ENCODE peak calls at places on chromosomes 6 and 20, in five cellular contexts. W is A549, X is stomach, V is K562, H is ovary. C is an unnamed sample.

GRCh38 chr6:125824946-125825786 is 34.4 kb downstream of the NCOA7 start:
- DNase-seq in H (no peak), W (no peak), V (no peak), X (no peak), C (no peak)

GRCh38 chr6:154319231-154319858 is 37.3 kb downstream of the IPCEF1 start:
- DNase-seq in X (no peak), H (no peak), V (no peak), W (no peak), C (no peak)

GRCh38 chr6:8392569-8392968 is 42.8 kb downstream of the SLC35B3 start:
- DNase-seq in W (peak), X (no peak), H (no peak), V (no peak), C (no peak)

GRCh38 chr6:115287467-115287866 is 773.2 kb downstream of the FRK start:
- DNase-seq in W (no peak), V (no peak), H (no peak), X (no peak), C (no peak)

GRCh38 chr6:80725156-80725930 is 618.9 kb downstream of the BCKDHB start:
- DNase-seq in H (no peak), V (no peak), X (no peak), W (no peak), C (no peak)

GRCh38 chr6:40391086-40391485 is 196.1 kb downstream of the LRFN2 start:
- DNase-seq in W (no peak), X (no peak), V (no peak), H (no peak), C (no peak)

GRCh38 chr6:150078788-150079187 is 9.9 kb upstream of the ULBP3 start:
- DNase-seq in X (no peak), W (no peak), H (no peak), V (peak), C (no peak)

GRCh38 chr20:62047666-62048345 is 17.9 kb downstream of the TAF4 start:
- DNase-seq in H (peak), V (no peak), W (no peak), X (no peak), C (no peak)

GRCh38 chr20:57480444-57481152 is 44.3 kb downstream of the CTCFL start:
- DNase-seq in X (no peak), H (no peak), V (no peak), W (no peak), C (no peak)

GRCh38 chr20:56328861-56329260 is 29.9 kb upstream of the FAM210B start:
- DNase-seq in X (no peak), H (no peak), V (no peak), W (peak), C (no peak)

GRCh38 chr20:4160761-4161305 is 145.5 kb upstream of the RNF24 start:
- DNase-seq in H (peak), W (no peak), X (no peak), V (no peak), C (peak)

GRCh38 chr6:50819527-50819905 is 845 bp downstream of the TFAP2B start:
- DNase-seq in X (no peak), W (no peak), H (no peak), V (no peak), C (no peak)

GRCh38 chr20:36866681-36867485 is 9.1 kb upstream of the TLDC2 start:
- DNase-seq in H (no peak), V (no peak), W (no peak), X (no peak), C (no peak)

GRCh38 chr20:3410464-3410863 is 3.0 kb upstream of the DNAAF9 start:
- DNase-seq in W (no peak), H (no peak), X (no peak), V (no peak), C (no peak)

GRCh38 chr6:105952762-105953700 is 133.1 kb upstream of the PRDM1 start:
- DNase-seq in X (no peak), V (no peak), W (no peak), H (no peak), C (no peak)

GRCh38 chr6:128347123-128347522 is 173.3 kb downstream of the PTPRK start:
- DNase-seq in H (no peak), V (no peak), X (no peak), W (no peak), C (no peak)

GRCh38 chr6:73452107-73452461 is at the start of gene CGAS:
- DNase-seq in W (peak), V (no peak), X (peak), H (peak), C (peak)

GRCh38 chr20:15927893-15928650 is 645.2 kb downstream of the KIF16B start:
- DNase-seq in W (no peak), H (no peak), V (no peak), X (no peak), C (no peak)

GRCh38 chr6:53811082-53811481 is 16.3 kb downstream of the LRRC1 start:
- DNase-seq in H (no peak), X (peak), W (no peak), V (no peak), C (no peak)

DNA sequence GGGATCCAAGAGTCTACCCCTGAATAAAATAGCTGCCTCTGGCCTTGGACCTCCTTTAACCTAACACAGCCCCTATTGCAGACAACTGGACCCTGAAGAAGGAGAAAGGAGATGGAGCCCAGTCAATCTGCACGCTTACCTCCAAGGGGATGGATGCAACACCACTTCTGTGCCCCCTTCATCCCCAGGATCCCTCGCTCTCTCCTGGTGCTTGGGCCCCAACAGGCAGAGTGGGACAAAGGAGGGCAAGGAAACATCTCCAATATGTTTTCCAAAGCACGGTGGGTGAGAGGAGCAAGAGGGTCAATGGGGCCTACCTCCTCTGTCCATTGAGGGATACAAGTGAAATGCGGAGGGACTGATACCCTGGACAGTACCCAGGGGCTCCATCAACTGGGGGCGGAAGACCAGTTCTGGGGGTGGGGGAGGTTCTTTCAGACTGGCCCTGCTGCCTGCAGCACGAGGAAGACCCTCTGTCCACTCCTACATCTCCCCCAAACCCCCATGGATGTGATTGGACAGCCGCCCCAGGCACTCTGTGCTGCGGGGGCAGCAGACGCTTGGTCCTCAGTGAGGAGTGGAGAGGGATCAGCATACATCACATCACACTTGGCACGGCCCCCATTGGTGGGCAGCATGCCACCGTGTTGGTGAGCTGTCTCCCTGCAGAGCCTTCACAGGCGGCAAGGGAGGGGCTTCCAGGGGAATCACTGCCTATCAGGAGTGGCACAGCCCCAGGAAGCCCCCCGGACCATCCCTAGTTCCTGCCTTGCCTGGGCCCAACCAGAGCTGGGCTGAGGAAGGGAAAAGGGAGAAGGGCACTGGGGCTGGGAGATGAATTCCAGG is 70.6 kb downstream of the MRPL14 start:
- DNase-seq in V (no peak), W (no peak), H (no peak), X (no peak), C (no peak)
- H3K27ac ChIP-seq in V (peak), W (peak), H (no peak), X (peak), C (no peak)

GRCh38 chr6:157731221-157731620 is 91.8 kb upstream of the SNX9 start:
- DNase-seq in V (no peak), W (no peak), H (no peak), X (no peak), C (no peak)

GRCh38 chr6:157727629-157728182 is 95.3 kb upstream of the SNX9 start:
- DNase-seq in X (no peak), H (no peak), W (no peak), V (no peak), C (no peak)

GRCh38 chr6:157725836-157726235 is 97.2 kb upstream of the SNX9 start:
- DNase-seq in V (no peak), W (no peak), X (no peak), H (no peak), C (no peak)

GRCh38 chr6:157726892-157727628 is 96.0 kb upstream of the SNX9 start:
- DNase-seq in X (no peak), V (no peak), W (no peak), H (no peak), C (peak)

GRCh38 chr6:157728183-157728881 is 94.7 kb upstream of the SNX9 start:
- DNase-seq in X (no peak), H (no peak), V (no peak), W (no peak), C (no peak)
- TF ChIP-seq EP300 in X (no peak), H (no peak), V (no peak), W (no peak), C (no peak)

GRCh38 chr6:75488026-75488425 is 5.6 kb downstream of the FILIP1 start:
- DNase-seq in H (no peak), V (no peak), X (no peak), W (no peak), C (no peak)
- H3K27ac ChIP-seq in H (no peak), V (no peak), X (peak), W (peak), C (no peak)

DNA sequence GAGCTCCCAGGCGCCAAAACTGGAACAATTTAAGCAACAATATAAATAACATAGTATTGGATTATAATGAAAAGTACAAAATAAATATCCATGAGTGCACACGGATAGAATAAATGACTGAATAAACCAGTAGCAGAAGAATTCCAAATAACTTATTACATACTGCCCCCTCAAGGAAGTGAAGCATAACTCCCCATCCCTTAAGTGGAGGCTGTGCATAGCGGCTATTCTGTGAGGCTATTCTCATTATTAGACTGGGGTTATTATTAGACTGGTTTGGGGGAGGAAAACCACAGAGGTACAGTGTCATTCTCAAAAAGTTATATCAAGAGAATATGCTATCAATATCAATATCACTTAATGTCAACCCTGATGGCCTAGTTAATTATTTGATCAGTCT is 94.4 kb upstream of the SIRPA start:
- DNase-seq in H (no peak), X (no peak), W (peak), V (no peak), C (no peak)
- TF ChIP-seq EP300 in H (no peak), X (no peak), W (no peak), V (no peak), C (no peak)

DNA sequence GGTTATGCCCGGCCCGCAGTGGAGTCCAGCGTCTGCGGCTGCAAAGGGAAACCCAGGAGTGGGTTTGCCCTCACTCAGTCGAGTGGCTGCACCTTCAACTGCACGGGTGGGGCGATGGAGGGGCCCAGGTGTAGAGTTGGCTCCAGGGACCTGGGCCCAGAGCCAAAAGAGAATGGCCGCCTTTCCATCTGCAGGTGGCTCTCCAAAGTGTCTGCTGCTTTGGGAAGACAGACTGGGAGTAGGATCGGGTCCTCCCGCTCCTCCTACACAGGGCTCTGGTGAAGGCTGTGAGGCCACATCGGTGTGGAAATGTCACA is 80.1 kb downstream of the PTPN1 start:
- DNase-seq in W (no peak), H (no peak), V (no peak), X (no peak), C (no peak)
- H3K27ac ChIP-seq in W (no peak), H (no peak), V (no peak), X (no peak), C (no peak)

GRCh38 chr6:99980741-99981140 is 13.3 kb downstream of the MCHR2 start:
- DNase-seq in X (no peak), W (no peak), H (no peak), V (no peak), C (no peak)
- TF ChIP-seq EP300 in X (no peak), W (no peak), H (no peak), V (no peak), C (no peak)

GRCh38 chr6:151502499-151502898 is 8.7 kb downstream of the CCDC170 start:
- DNase-seq in W (no peak), H (no peak), V (no peak), X (no peak), C (no peak)

GRCh38 chr6:151501511-151502136 is 7.8 kb downstream of the CCDC170 start:
- DNase-seq in V (no peak), H (no peak), X (no peak), W (no peak), C (no peak)

GRCh38 chr6:151495380-151495779 is 1.6 kb downstream of the CCDC170 start:
- DNase-seq in H (no peak), V (no peak), X (no peak), W (no peak), C (no peak)

GRCh38 chr6:151494235-151494950 is 576 bp downstream of the CCDC170 start:
- DNase-seq in W (peak), V (no peak), X (peak), H (peak), C (peak)

GRCh38 chr6:151497935-151498726 is 4.3 kb downstream of the CCDC170 start:
- DNase-seq in X (no peak), V (no peak), H (no peak), W (no peak), C (no peak)
- H3K27ac ChIP-seq in X (peak), V (no peak), H (no peak), W (no peak), C (no peak)